ENCODE peak calls at places on chromosomes 7 and 10, in four cellular contexts. Z, G, R and M are unnamed samples.

GRCh38 chr7:132422502-132423101 is 153.7 kb downstream of the PLXNA4 start:
- DNase-seq in Z (no peak), G (no peak), R (no peak), M (no peak)

GRCh38 chr10:91603173-91603572 is 29.7 kb downstream of the PPP1R3C start:
- DNase-seq in Z (no peak), G (no peak), R (no peak), M (no peak)

GRCh38 chr10:43105119-43105792 is 28.4 kb downstream of the RET start:
- DNase-seq in Z (no peak), G (peak; percentile 80), R (peak; percentile 47), M (peak; percentile 86)

GRCh38 chr7:28885771-28886170 is 72.4 kb downstream of the TRIL start:
- DNase-seq in Z (no peak), G (no peak), R (no peak), M (no peak)

GRCh38 chr7:24123061-24123460 is 160.9 kb upstream of the NPY start:
- DNase-seq in Z (peak; percentile 11), G (no peak), R (no peak), M (no peak)

GRCh38 chr10:102963237-102963886 is 45.3 kb downstream of the CNNM2 start:
- DNase-seq in Z (no peak), G (no peak), R (no peak), M (no peak)

GRCh38 chr10:97684866-97685394 is 2.1 kb downstream of the AVPI1 start:
- DNase-seq in Z (no peak), G (no peak), R (no peak), M (no peak)

GRCh38 chr7:46990761-46991160 is 591.1 kb downstream of the TNS3 start:
- DNase-seq in Z (no peak), G (no peak), R (no peak), M (no peak)

GRCh38 chr10:96613565-96613964 is 26.8 kb upstream of the TM9SF3 start:
- DNase-seq in Z (no peak), G (no peak), R (no peak), M (no peak)

GRCh38 chr10:88091490-88092061 is 228.2 kb downstream of the PTEN start:
- DNase-seq in Z (no peak), G (no peak), R (peak; percentile 61), M (no peak)
- TF ChIP-seq CTCF in Z (no peak), G (no peak), R (no peak), M (no peak)

DNA sequence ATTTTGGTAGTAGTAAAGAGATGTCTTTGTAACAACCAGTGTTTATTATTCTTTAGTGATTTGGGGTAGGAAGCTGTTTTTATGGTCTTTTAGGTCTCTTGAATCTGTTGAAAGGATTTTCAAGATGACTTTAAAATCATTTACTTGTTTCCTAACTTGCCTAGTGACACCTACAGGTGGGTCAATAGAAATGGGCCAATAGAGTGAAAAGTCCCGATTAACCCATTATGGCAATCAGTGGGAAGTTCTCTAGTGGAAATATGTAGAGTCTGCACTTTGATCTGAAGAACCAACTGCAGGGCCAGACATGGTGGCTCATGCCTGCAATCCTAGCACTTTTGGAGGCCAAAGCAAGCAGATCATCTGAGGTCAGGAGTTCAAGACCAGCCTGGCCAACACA is 374.7 kb upstream of the BMPER start:
- DNase-seq in Z (no peak), G (no peak), R (no peak), M (no peak)
- TF ChIP-seq CTCF in Z (no peak), G (no peak), R (no peak), M (no peak)

DNA sequence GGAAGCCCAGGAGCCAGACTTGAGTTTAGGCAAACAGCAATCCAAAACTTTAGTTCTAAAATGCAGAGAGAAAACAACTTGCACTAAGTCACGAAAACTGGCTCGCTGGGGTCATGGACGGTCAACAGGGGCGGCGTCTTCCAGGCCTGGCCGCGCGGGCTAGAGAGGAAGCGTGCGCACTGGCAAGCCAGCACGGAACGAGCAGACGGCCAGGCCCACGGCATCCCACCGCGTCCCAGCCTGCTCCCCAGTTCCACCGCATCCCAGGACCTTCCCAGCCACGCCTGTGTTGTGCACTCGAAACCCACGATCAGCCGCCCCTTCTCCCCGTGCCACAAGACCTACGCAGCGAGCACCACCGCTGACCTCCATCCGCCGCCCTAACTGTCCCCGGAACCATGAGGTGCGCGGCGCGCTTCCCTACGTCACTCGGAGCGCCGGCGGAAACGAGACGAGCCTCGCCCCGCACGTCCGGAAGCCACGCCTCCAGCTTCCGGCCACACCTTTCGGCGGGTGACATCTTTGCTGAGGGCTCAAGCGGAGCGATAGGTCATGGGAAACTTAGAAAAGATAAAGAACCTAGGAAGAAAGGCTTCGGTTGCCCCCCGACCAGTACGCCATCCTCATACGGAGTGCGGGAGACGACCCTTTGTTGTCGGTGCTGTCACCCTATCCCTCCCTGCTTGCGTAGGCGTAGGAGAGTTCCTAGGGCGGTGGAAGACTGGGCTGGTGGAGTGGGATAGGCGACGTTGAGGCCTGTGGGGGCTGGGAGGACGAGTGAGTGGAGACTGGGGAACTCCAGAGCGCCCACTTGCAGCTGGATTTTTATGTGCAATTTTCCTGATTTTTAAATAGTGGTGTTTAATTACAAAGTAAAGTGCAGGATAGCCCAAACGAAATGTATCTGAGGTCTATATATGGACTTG is at the start of gene TBRG4:
- DNase-seq in Z (peak; percentile 59), G (peak; percentile 95), R (peak; percentile 90), M (peak; percentile 89)
- TF ChIP-seq CTCF in Z (no peak), G (peak; percentile 65), R (peak; percentile 49), M (no peak)

GRCh38 chr10:123573236-123574147 is 92.7 kb upstream of the GPR26 start:
- DNase-seq in Z (no peak), G (peak; percentile 28), R (peak; percentile 49), M (peak; percentile 79)
- TF ChIP-seq CTCF in Z (peak; percentile 64), G (peak; percentile 55), R (no peak), M (peak; percentile 75)

DNA sequence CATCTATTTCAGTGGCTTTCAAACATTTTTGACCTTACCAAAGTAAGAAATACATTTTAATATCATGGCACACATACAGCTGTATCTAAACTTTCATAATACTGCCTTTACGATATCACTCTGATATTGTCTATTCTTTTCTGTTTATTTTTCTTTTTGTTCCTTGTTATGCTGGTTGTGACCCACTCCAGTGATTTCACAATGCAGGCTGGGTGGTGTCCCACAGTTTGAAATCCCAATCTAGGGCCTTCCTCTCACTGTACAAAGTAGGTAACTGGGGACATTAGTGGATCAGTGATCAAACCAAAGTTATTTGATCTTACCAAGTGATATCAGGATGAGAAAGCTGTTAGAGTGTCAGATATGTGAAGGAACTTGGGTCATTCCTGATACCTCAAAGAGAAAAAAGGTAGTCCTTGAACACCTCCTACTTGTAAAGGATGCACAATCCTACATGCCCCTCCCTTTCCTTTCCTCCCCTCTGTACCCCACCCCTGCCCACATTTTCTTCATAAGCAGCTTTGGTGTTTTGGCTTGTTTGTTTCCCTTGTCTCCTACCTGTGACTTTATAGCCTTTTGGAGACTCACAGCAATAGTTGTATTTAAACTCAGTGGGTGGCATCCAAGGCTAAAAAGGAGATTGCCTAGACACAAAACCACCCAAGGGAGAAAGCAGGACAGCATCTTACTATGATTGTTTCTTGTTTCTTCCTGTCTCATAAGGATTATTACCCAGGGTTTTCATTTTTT is 63.2 kb downstream of the EGFR start:
- DNase-seq in Z (no peak), G (no peak), R (no peak), M (no peak)
- TF ChIP-seq CTCF in Z (no peak), G (no peak), R (no peak), M (no peak)

GRCh38 chr7:81715984-81716588 is 53.8 kb downstream of the HGF start:
- DNase-seq in Z (no peak), G (no peak), R (no peak), M (peak; percentile 4)
- TF ChIP-seq CTCF in Z (peak; percentile 57), G (peak; percentile 51), R (no peak), M (no peak)